ENCODE peak calls at places on chromosomes 5 and 9, in five cellular contexts. J is sigmoid colon, D is fibroblast of lung, C is left ventricle myocardium inferior, N is mammary epithelial cell. H is an unnamed sample. For H3K27me3 and H3K4me1, the result is how much of the 10 kb centered on the place peaks cover.

GRCh38 chr5:112146323-112146848 is 272.7 kb downstream of the EPB41L4A start:
- DNase-seq in J (peak), D (peak), C (no peak), N (peak), H (peak)

GRCh38 chr5:53601570-53601969 is 41.1 kb downstream of the NDUFS4 start:
- DNase-seq in J (no peak), D (peak), C (no peak), N (peak), H (no peak)

GRCh38 chr5:133552925-133553525 is 59.3 kb downstream of the FSTL4 start:
- DNase-seq in J (peak), D (peak), C (no peak), N (peak), H (peak)

GRCh38 chr5:171357843-171358242 is 29.8 kb upstream of the NPM1 start:
- DNase-seq in J (no peak), D (no peak), C (no peak), N (no peak), H (no peak)

GRCh38 chr5:4275232-4275631 is 679.6 kb downstream of the IRX1 start:
- DNase-seq in J (no peak), D (no peak), C (no peak), N (no peak), H (no peak)

GRCh38 chr5:111545031-111545430 is 32.7 kb upstream of the STARD4 start:
- DNase-seq in J (no peak), D (no peak), C (no peak), N (peak), H (no peak)

GRCh38 chr9:77597057-77597456 is 51.1 kb downstream of the GNA14 start:
- DNase-seq in J (no peak), D (no peak), C (no peak), N (no peak), H (no peak)

GRCh38 chr9:92668746-92669526 is 995 bp downstream of the IPPK start:
- DNase-seq in J (no peak), D (peak), C (peak), N (peak), H (peak)

GRCh38 chr5:160269017-160269416 is 39.7 kb downstream of the FABP6 start:
- DNase-seq in J (peak), D (peak), C (peak), N (peak), H (peak)

GRCh38 chr9:93122721-93123221 is 11.3 kb downstream of the NINJ1 start:
- DNase-seq in J (peak), D (no peak), C (no peak), N (no peak), H (no peak)

GRCh38 chr9:134243778-134244467 is 79.6 kb upstream of the RNU6ATAC start:
- DNase-seq in J (no peak), D (peak), C (no peak), N (peak), H (no peak)

GRCh38 chr9:5144217-5144616 is 41.2 kb downstream of the INSL6 start:
- DNase-seq in J (no peak), D (no peak), C (no peak), N (no peak), H (no peak)

GRCh38 chr9:5140151-5140550 is 45.3 kb downstream of the INSL6 start:
- DNase-seq in J (no peak), D (peak), C (no peak), N (peak), H (no peak)
- H3K27me3 ChIP-seq in J (under half), D (under half), C (under half), N (under half), H (under half)

DNA sequence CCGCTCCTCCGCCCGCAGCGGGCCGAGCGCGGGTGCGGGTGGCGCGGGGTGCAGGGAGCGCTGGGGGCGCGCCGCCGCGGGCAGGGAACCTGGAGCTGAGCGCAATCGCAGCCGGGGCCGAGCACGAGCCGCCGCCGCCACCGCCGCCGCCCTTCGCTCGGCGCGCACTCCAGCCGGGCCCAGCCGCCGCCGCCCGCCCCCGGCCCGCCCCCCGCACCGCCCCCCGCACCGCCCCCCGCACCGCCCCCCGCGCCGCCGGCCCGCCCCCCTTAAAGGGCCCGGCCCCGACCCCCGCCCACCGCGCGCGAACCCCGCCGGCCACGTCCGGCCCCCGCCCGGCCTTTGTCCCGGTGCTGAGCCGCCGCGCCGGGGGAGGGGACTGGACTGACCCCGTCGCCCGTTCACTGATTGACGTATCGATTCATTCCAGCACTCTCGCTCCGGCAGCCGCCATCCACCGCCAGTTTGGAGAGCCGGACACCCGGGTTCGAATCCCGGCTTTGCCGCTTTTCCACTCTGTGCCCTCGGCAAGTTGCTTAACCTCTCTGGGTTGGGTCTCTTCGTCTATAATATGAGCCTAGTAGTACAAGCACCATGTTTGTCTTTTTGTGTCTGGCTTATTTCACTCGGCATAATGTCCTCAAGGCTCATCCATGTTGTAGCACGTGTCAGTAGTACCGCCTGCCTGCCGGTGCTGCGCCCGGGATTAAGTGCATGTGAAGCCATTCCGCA is at the start of gene SH3PXD2B:
- DNase-seq in J (peak), D (peak), C (peak), N (peak), H (peak)
- H3K4me1 ChIP-seq in J (under half), D (under half), C (half or more), N (under half), H (under half)

GRCh38 chr9:137836831-137837241 is 40.7 kb upstream of the CACNA1B start:
- DNase-seq in J (peak), D (no peak), C (no peak), N (no peak), H (no peak)
- TF ChIP-seq CTCF in J (no peak), D (no peak), C (no peak), N (no peak), H (no peak)

GRCh38 chr9:114991861-114992260 is 61.5 kb upstream of the TNFSF8 start:
- DNase-seq in J (no peak), D (no peak), C (no peak), N (no peak), H (no peak)

GRCh38 chr9:114989600-114990410 is 59.4 kb upstream of the TNFSF8 start:
- DNase-seq in J (no peak), D (no peak), C (no peak), N (no peak), H (no peak)

GRCh38 chr9:114990901-114991300 is 60.5 kb upstream of the TNFSF8 start:
- DNase-seq in J (no peak), D (no peak), C (no peak), N (no peak), H (no peak)

GRCh38 chr9:114995681-114996221 is 65.4 kb upstream of the TNFSF8 start:
- DNase-seq in J (no peak), D (no peak), C (peak), N (no peak), H (no peak)

DNA sequence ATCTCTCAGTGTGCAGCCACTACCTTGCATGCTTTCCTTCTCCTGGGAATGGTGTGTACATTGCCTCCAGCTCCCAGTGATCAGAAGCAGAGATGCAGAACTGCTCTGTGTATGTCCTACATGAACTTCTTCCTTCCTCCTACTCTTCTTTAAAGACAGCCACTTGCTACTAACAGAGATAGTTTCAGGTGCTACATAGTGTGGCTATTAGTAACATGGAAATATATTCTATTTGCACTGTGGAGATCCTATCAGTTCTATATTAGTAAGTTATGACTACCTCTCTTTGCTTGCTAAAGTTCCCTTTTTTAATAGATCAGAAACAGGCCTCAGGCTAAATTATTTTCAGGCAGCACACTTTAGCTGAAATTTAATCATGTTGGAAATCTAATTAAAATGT is 64.3 kb upstream of the TNFSF8 start:
- DNase-seq in J (no peak), D (no peak), C (no peak), N (no peak), H (no peak)
- H3K27me3 ChIP-seq in J (under half), D (under half), C (half or more), N (under half), H (under half)

GRCh38 chr5:174412374-174412773 is 312.0 kb upstream of the MSX2 start:
- DNase-seq in J (no peak), D (peak), C (no peak), N (no peak), H (no peak)
- H3K4me1 ChIP-seq in J (under half), D (under half), C (under half), N (under half), H (under half)

DNA sequence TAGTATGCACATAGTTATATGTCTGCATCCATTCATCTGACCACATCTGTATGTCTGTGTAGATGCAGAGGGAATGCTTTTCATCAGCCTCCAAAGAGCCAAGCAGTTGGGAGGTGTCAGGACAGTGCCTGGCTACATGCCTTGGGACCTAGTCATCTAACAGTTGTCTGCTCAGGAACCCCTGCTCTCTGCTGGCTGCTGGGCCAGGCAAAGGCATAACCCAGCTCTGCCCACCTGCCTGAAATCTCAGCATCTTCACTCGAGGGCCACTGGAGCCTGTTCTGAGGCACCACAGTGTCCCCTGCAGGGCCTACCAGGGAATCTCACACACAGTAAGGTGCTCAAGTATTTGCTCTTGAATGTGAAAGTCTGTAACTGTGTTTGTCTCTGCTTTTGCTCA is 3.7 kb downstream of the C9orf50 start:
- DNase-seq in J (no peak), D (peak), C (no peak), N (peak), H (no peak)
- TF ChIP-seq CTCF in J (no peak), D (peak), C (peak), N (peak), H (no peak)

GRCh38 chr9:124213396-124213795 is 44.4 kb upstream of the NEK6 start:
- DNase-seq in J (peak), D (no peak), C (no peak), N (no peak), H (no peak)
- H3K27me3 ChIP-seq in J (under half), D (under half), C (under half), N (under half), H (under half)

DNA sequence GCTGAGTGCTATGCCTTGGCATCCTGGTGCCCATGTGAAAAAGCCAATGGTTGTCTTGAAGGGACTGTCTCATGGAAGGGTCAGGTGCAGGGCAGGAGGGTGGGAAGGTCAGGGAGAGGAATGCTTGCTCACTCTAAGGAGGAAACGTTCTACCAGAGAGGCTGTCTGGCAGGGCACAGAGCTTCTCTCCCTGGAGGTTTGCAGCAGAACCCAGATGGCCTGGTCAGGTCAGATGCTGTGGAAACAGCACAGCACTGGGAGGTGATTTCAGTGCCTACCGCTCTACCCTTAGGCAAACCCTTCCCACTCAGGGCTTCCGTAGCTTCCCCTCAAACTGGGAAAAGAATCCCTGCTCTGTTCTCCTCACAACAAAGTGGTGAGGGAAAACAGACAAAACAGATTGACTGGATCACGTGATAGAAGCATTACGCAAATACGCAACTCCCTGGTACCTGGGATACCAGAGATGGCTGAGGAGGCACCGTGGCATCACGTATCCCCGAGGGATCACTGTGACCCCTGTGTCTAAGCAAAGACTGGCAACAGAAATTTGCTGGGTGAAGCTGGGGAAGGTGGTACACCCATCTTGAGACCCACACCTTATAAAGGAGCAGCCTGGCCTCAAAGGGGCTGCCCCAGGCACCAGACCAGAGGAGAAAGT is 3.9 kb upstream of the MGAT1 start:
- DNase-seq in J (peak), D (no peak), C (no peak), N (no peak), H (no peak)
- H3K4me1 ChIP-seq in J (under half), D (under half), C (half or more), N (half or more), H (half or more)